ENCODE peak calls at places on chromosomes 11 and 22, in nine cellular contexts. O is MCF 10A; L is AML-193; N is H7; Z is NCI-H1417 treated with DMSO at 0.1 percent for 48 hours; F is hepatic stellate cell; H is activated CD4-positive, alpha-beta T cell treated with anti-CD3 and anti-CD28 coated beads, Interleukin-2, amount 50 U/mL, for 48 hours; Q is AG04450; V is stimulated activated CD4-positive, alpha-beta T cell treated with anti-CD3 and anti-CD28 coated beads, Interleukin-1b, Interleukin-23, amount 100 ng/mL, for 24 hours. P is an unnamed sample.
A peak's percentile ranks its signal among the peaks of the same experiment; 100 is the strongest.

GRCh38 chr11:69655479-69656394 is 14.8 kb downstream of the CCND1 start:
- DNase-seq in O (no peak), Q (no peak), L (no peak), F (no peak), V (no peak), Z (no peak), N (peak; percentile 59), H (no peak), P (no peak)

GRCh38 chr11:128055576-128056217 is 531.7 kb downstream of the ETS1 start:
- DNase-seq in Z (no peak), N (no peak), H (no peak), F (no peak), L (no peak), O (no peak), Q (no peak), V (no peak), P (no peak)

GRCh38 chr11:128898580-128899344 is 7.6 kb downstream of the KCNJ5 start:
- DNase-seq in V (no peak), H (no peak), Z (no peak), L (no peak), O (peak; percentile 85), F (no peak), Q (no peak), N (no peak), P (no peak)

GRCh38 chr11:112525844-112526590 is 265.4 kb upstream of the PLET1 start:
- DNase-seq in Z (no peak), L (no peak), V (no peak), O (peak; percentile 11), F (no peak), Q (no peak), N (no peak), H (no peak), P (no peak)

GRCh38 chr11:35105319-35106063 is 33.5 kb upstream of the CD44 start:
- DNase-seq in F (no peak), L (no peak), O (no peak), V (no peak), N (no peak), Q (no peak), H (no peak), Z (no peak), P (no peak)

GRCh38 chr11:112961146-112961668 is at the start of gene NCAM1:
- DNase-seq in Z (peak; percentile 87), V (no peak), N (peak; percentile 91), F (peak; percentile 6), L (peak; percentile 67), Q (no peak), O (peak; percentile 54), H (peak; percentile 13), P (peak; percentile 96)

GRCh38 chr11:111978028-111978771 is 41.1 kb downstream of the DIXDC1 start:
- DNase-seq in O (peak; percentile 78), Q (peak; percentile 15), N (peak; percentile 82), Z (no peak), H (no peak), L (no peak), F (peak; percentile 88), V (no peak), P (peak; percentile 29)

GRCh38 chr11:58577441-58578135 is 1.3 kb upstream of the ZFP91 start:
- DNase-seq in V (peak; percentile 60), H (peak; percentile 73), L (peak; percentile 80), Z (no peak), O (no peak), F (peak; percentile 17), N (no peak), Q (peak; percentile 77), P (peak; percentile 69)

GRCh38 chr11:107689317-107690202 is 22.3 kb downstream of the SLN start:
- DNase-seq in Z (peak; percentile 36), L (peak; percentile 59), N (peak; percentile 56), F (peak; percentile 47), O (peak; percentile 79), Q (peak; percentile 2), V (peak; percentile 27), H (peak; percentile 55), P (peak; percentile 59)

GRCh38 chr11:120248551-120249278 is 8.8 kb downstream of the POU2F3 start:
- DNase-seq in V (no peak), O (peak; percentile 53), N (no peak), Z (no peak), Q (no peak), L (no peak), H (peak; percentile 9), F (no peak), P (no peak)

GRCh38 chr22:38260760-38261477 is 11.9 kb downstream of the TMEM184B start:
- DNase-seq in Q (no peak), L (no peak), H (no peak), V (no peak), Z (no peak), N (no peak), F (peak; percentile 32), O (no peak), P (peak; percentile 78)

GRCh38 chr11:46270707-46271106 is 6.8 kb upstream of the CREB3L1 start:
- DNase-seq in H (no peak), L (no peak), Z (no peak), N (no peak), V (no peak), Q (no peak), F (no peak), O (no peak), P (no peak)

GRCh38 chr11:125457814-125458343 is 38.2 kb downstream of the FEZ1 start:
- DNase-seq in V (no peak), H (no peak), O (no peak), L (no peak), Z (no peak), Q (peak; percentile 30), N (peak; percentile 54), F (peak; percentile 81), P (peak; percentile 80)

GRCh38 chr22:49900441-49901230 is 17.6 kb downstream of the ALG12 start:
- DNase-seq in H (no peak), Z (no peak), V (no peak), Q (no peak), O (no peak), F (no peak), L (no peak), N (no peak), P (no peak)

GRCh38 chr11:68328374-68329091 is 16.1 kb downstream of the LRP5 start:
- DNase-seq in Z (no peak), F (no peak), O (no peak), Q (no peak), H (no peak), V (no peak), N (peak; percentile 84), L (peak; percentile 7), P (peak; percentile 85)

GRCh38 chr11:128548655-128549255 is 38.6 kb downstream of the ETS1 start:
- DNase-seq in F (peak; percentile 43), L (peak; percentile 28), Q (no peak), N (peak; percentile 86), Z (no peak), V (no peak), O (no peak), H (no peak), P (no peak)

GRCh38 chr11:129291556-129291955 is 84.1 kb upstream of the BARX2 start:
- DNase-seq in L (no peak), O (no peak), V (no peak), H (no peak), F (no peak), N (no peak), Q (no peak), Z (no peak), P (no peak)

GRCh38 chr11:12556155-12556554 is 118.1 kb upstream of the TEAD1 start:
- DNase-seq in Q (no peak), Z (no peak), L (no peak), F (no peak), O (peak; percentile 53), N (no peak), H (no peak), V (no peak), P (no peak)

P was measured in SJCRH30.